ENCODE peak calls at places on chromosomes 11 and 22, in seven cellular contexts. D is sigmoid colon, U is spleen, L is fibroblast of lung, Q is IMR-90, V is aorta, G is tibial nerve. H is an unnamed sample.

GRCh38 chr11:119714189-119714588 is 14.8 kb downstream of the NECTIN1 start:
- DNase-seq in U (no peak), D (no peak), Q (no peak), V (no peak), G (no peak), L (no peak), H (no peak)

GRCh38 chr11:124174001-124174400 is 9.1 kb upstream of the OR10D3 start:
- DNase-seq in L (peak; percentile 76), G (no peak), D (no peak), V (no peak), Q (peak; percentile 64), U (no peak), H (peak; percentile 61)

GRCh38 chr11:94700631-94701030 is 67.5 kb upstream of the AMOTL1 start:
- DNase-seq in Q (peak; percentile 16), U (no peak), G (no peak), V (no peak), L (no peak), D (no peak), H (no peak)

GRCh38 chr11:35464308-35464707 is 45.0 kb upstream of the SLC1A2 start:
- DNase-seq in U (no peak), V (no peak), Q (no peak), D (no peak), L (peak; percentile 16), G (no peak), H (no peak)

GRCh38 chr11:10688401-10688800 is 5.2 kb downstream of the IRAG1 start:
- DNase-seq in G (no peak), L (peak; percentile 82), V (no peak), D (no peak), Q (peak; percentile 34), U (no peak), H (no peak)

GRCh38 chr11:35143509-35144102 is 4.6 kb downstream of the CD44 start:
- DNase-seq in U (no peak), V (no peak), D (no peak), Q (no peak), G (no peak), L (no peak), H (no peak)

GRCh38 chr22:30932661-30933060 is 35.9 kb downstream of the MORC2 start:
- DNase-seq in V (no peak), Q (no peak), L (no peak), G (no peak), D (no peak), U (no peak), H (no peak)

GRCh38 chr11:67437082-67437821 is at the start of gene PTPRCAP:
- DNase-seq in D (no peak), Q (no peak), U (peak; percentile 96), V (no peak), G (no peak), L (no peak), H (no peak)

GRCh38 chr11:82038151-82038550 is 695.5 kb downstream of the FAM181B start:
- DNase-seq in U (no peak), Q (no peak), G (no peak), V (no peak), L (no peak), D (no peak), H (no peak)

GRCh38 chr11:33936745-33937612 is 45.1 kb upstream of the LMO2 start:
- DNase-seq in L (peak; percentile 89), Q (peak; percentile 55), D (peak; percentile 83), U (no peak), V (peak; percentile 87), G (peak; percentile 43), H (no peak)

GRCh38 chr11:59654893-59655292 is 13.9 kb downstream of the PATL1 start:
- DNase-seq in D (no peak), L (no peak), V (no peak), Q (no peak), U (no peak), G (no peak), H (no peak)

GRCh38 chr11:119014209-119014924 is 3.8 kb downstream of the RPS25 start:
- DNase-seq in V (no peak), U (peak; percentile 52), D (no peak), Q (no peak), L (no peak), G (no peak), H (no peak)

GRCh38 chr22:46201059-46201757 is 48.9 kb downstream of the CDPF1 start:
- DNase-seq in V (no peak), G (no peak), D (no peak), L (no peak), Q (no peak), U (peak; percentile 18), H (peak; percentile 33)

GRCh38 chr11:77209663-77210062 is 81.6 kb downstream of the MYO7A start:
- DNase-seq in D (no peak), U (no peak), Q (no peak), V (no peak), L (no peak), G (no peak), H (no peak)

GRCh38 chr22:31088233-31088986 is 7.3 kb downstream of the SMTN start:
- DNase-seq in D (no peak), L (no peak), U (no peak), G (no peak), V (no peak), Q (no peak), H (no peak)

GRCh38 chr11:128299132-128299726 is 288.1 kb downstream of the ETS1 start:
- DNase-seq in V (no peak), Q (peak; percentile 80), G (peak; percentile 57), U (no peak), D (no peak), L (no peak), H (no peak)

GRCh38 chr11:74783241-74783871 is 34.7 kb downstream of the RNF169 start:
- DNase-seq in L (peak; percentile 83), U (no peak), G (peak; percentile 29), Q (peak; percentile 76), D (no peak), V (no peak), H (no peak)

GRCh38 chr22:29912141-29912540 is 29.2 kb downstream of the MTMR3 start:
- DNase-seq in D (no peak), Q (no peak), L (no peak), G (no peak), V (no peak), U (no peak), H (no peak)
- H3K4me1 ChIP-seq in D (no peaks in the 10 kb centered on the region), Q (peaks cover 25% of the 10 kb centered on the region), L (peaks cover 25% of the 10 kb centered on the region), G (peaks cover 31% of the 10 kb centered on the region), V (peaks cover 4% of the 10 kb centered on the region), U (peaks cover 17% of the 10 kb centered on the region), H (peaks cover 1% of the 10 kb centered on the region)

DNA sequence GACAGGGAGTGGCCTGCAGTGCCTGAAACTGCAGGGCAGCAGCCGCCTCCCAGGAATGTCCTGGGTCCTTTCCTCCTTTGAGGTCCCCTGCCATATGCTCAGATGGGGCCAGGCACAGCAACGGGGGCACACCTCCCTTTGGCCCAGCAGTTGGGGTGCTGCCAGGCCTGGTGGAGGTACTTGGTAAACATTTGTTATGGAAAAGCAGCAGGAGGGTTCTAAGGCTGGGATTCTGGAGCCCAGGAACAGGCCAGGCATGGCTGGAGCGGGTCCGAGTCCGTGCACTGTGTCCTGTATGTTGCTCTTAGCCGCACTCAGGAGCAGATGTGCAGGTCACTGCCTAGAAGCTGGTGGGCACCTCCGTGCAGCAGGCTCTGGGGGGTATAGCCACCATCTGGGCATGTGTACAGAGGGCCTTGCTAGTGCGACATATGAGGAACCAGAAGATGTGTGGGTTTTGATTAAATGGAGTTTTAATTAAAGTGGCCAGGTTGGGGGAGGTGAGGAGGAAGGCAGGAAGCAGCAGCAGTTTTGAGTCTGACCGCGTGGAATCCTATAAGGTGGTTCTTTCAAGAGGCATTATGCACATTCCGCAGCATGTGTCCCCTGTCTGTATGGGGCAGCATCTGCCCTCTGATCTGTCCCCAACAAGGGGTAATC is 1.5 kb downstream of the ADORA2A start:
- DNase-seq in V (peak; percentile 54), U (peak; percentile 78), G (no peak), L (no peak), Q (no peak), D (no peak), H (no peak)
- H3K4me1 ChIP-seq in V (no peaks in the 10 kb centered on the region), U (peaks cover 49% of the 10 kb centered on the region), G (peaks cover 52% of the 10 kb centered on the region), L (peaks cover under 1% of the 10 kb centered on the region), Q (peaks cover 5% of the 10 kb centered on the region), D (no peaks in the 10 kb centered on the region), H (peaks cover 2% of the 10 kb centered on the region)

GRCh38 chr22:23223566-23224317 is 43.4 kb downstream of the BCR start:
- DNase-seq in D (no peak), L (no peak), U (peak; percentile 85), G (no peak), Q (no peak), V (peak; percentile 48), H (no peak)

GRCh38 chr22:23222033-23222840 is 41.9 kb downstream of the BCR start:
- DNase-seq in V (peak; percentile 50), U (peak; percentile 52), D (no peak), L (no peak), Q (no peak), G (no peak), H (no peak)

GRCh38 chr22:23220485-23221350 is 40.4 kb downstream of the BCR start:
- DNase-seq in V (no peak), U (peak; percentile 87), D (no peak), G (no peak), Q (peak; percentile 53), L (peak; percentile 74), H (no peak)

GRCh38 chr22:23221351-23221804 is 41.1 kb downstream of the BCR start:
- DNase-seq in U (peak; percentile 24), G (no peak), V (peak; percentile 33), L (no peak), D (no peak), Q (no peak), H (no peak)

GRCh38 chr22:23222875-23223565 is 42.7 kb downstream of the BCR start:
- DNase-seq in L (no peak), U (no peak), G (no peak), D (no peak), Q (no peak), V (peak; percentile 9), H (no peak)
- H3K4me1 ChIP-seq in L (peaks cover 29% of the 10 kb centered on the region), U (peaks cover 48% of the 10 kb centered on the region), G (peaks cover 43% of the 10 kb centered on the region), D (no peaks in the 10 kb centered on the region), Q (peaks cover 36% of the 10 kb centered on the region), V (peaks cover 18% of the 10 kb centered on the region), H (peaks cover 27% of the 10 kb centered on the region)

GRCh38 chr11:131934006-131934405 is 563.6 kb downstream of the NTM start:
- DNase-seq in G (no peak), Q (no peak), D (no peak), V (no peak), U (no peak), L (no peak), H (no peak)
- H3K4me1 ChIP-seq in G (no peaks in the 10 kb centered on the region), Q (no peaks in the 10 kb centered on the region), D (no peaks in the 10 kb centered on the region), V (no peaks in the 10 kb centered on the region), U (no peaks in the 10 kb centered on the region), L (no peaks in the 10 kb centered on the region), H (no peaks in the 10 kb centered on the region)

GRCh38 chr11:824292-824880 is 3.3 kb upstream of the CRACR2B start:
- DNase-seq in U (peak; percentile 80), D (no peak), G (no peak), V (no peak), L (no peak), Q (no peak), H (no peak)

GRCh38 chr11:826836-827145 is 928 bp upstream of the CRACR2B start:
- DNase-seq in D (no peak), L (no peak), V (no peak), U (no peak), G (no peak), Q (no peak), H (no peak)

GRCh38 chr11:823441-824291 is 4.1 kb upstream of the CRACR2B start:
- DNase-seq in U (peak; percentile 77), V (no peak), L (no peak), G (no peak), Q (no peak), D (no peak), H (no peak)

GRCh38 chr11:825366-826231 is 2.1 kb upstream of the CRACR2B start:
- DNase-seq in L (no peak), U (no peak), V (no peak), D (no peak), Q (no peak), G (no peak), H (no peak)

GRCh38 chr11:824942-825341 is 2.8 kb upstream of the CRACR2B start:
- DNase-seq in U (no peak), G (no peak), Q (no peak), L (no peak), D (no peak), V (no peak), H (no peak)
- H3K4me1 ChIP-seq in U (peaks cover 48% of the 10 kb centered on the region), G (peaks cover 53% of the 10 kb centered on the region), Q (peaks cover 26% of the 10 kb centered on the region), L (peaks cover 22% of the 10 kb centered on the region), D (no peaks in the 10 kb centered on the region), V (no peaks in the 10 kb centered on the region), H (peaks cover 15% of the 10 kb centered on the region)